ENCODE peak calls at places on chromosomes 7 and 10, in eight cellular contexts. One of them, this sample, is unnamed.

GRCh38 chr10:30493609-30494530 is 59.9 kb downstream of the MAP3K8 start:
- DNase-seq in suprapubic skin: peak; percentile 80
- DNase-seq in right cardiac atrium: peak; percentile 69
- DNase-seq in mesendoderm: peak; percentile 12
- DNase-seq in HepG2: peak; percentile 60
- DNase-seq in cardiac muscle cell: no peak
- DNase-seq in AG04450: no peak
- DNase-seq in uterus: peak; percentile 21
- DNase-seq in this sample: no peak

GRCh38 chr7:43572516-43573049 is 10.3 kb upstream of the STK17A start:
- DNase-seq in mesendoderm: peak; percentile 20
- DNase-seq in AG04450: peak; percentile 98
- DNase-seq in uterus: no peak
- DNase-seq in HepG2: no peak
- DNase-seq in suprapubic skin: no peak
- DNase-seq in right cardiac atrium: no peak
- DNase-seq in cardiac muscle cell: no peak
- DNase-seq in this sample: no peak

GRCh38 chr7:129989466-129989865 is 36.7 kb upstream of the UBE2H start:
- DNase-seq in suprapubic skin: no peak
- DNase-seq in uterus: no peak
- DNase-seq in right cardiac atrium: no peak
- DNase-seq in cardiac muscle cell: no peak
- DNase-seq in AG04450: no peak
- DNase-seq in HepG2: no peak
- DNase-seq in mesendoderm: no peak
- DNase-seq in this sample: no peak

GRCh38 chr7:30984359-30985107 is 20.8 kb downstream of the GHRHR start:
- DNase-seq in cardiac muscle cell: no peak
- DNase-seq in suprapubic skin: no peak
- DNase-seq in mesendoderm: peak; percentile 83
- DNase-seq in AG04450: no peak
- DNase-seq in HepG2: no peak
- DNase-seq in uterus: no peak
- DNase-seq in right cardiac atrium: no peak
- DNase-seq in this sample: no peak

GRCh38 chr7:132422502-132423101 is 153.7 kb downstream of the PLXNA4 start:
- DNase-seq in right cardiac atrium: no peak
- DNase-seq in mesendoderm: no peak
- DNase-seq in suprapubic skin: no peak
- DNase-seq in cardiac muscle cell: no peak
- DNase-seq in uterus: no peak
- DNase-seq in HepG2: no peak
- DNase-seq in AG04450: no peak
- DNase-seq in this sample: peak; percentile 44

GRCh38 chr10:69728335-69728861 is 73.3 kb upstream of the COL13A1 start:
- DNase-seq in HepG2: no peak
- DNase-seq in AG04450: no peak
- DNase-seq in right cardiac atrium: no peak
- DNase-seq in uterus: no peak
- DNase-seq in suprapubic skin: no peak
- DNase-seq in cardiac muscle cell: no peak
- DNase-seq in mesendoderm: peak; percentile 96
- DNase-seq in this sample: no peak

GRCh38 chr7:94295805-94296204 is 98.9 kb upstream of the COL1A2 start:
- DNase-seq in cardiac muscle cell: peak; percentile 38
- DNase-seq in AG04450: peak; percentile 60
- DNase-seq in right cardiac atrium: no peak
- DNase-seq in uterus: peak; percentile 27
- DNase-seq in HepG2: peak; percentile 7
- DNase-seq in suprapubic skin: no peak
- DNase-seq in mesendoderm: no peak
- DNase-seq in this sample: no peak

GRCh38 chr7:85749715-85750453 is 563.0 kb upstream of the SEMA3D start:
- DNase-seq in cardiac muscle cell: no peak
- DNase-seq in right cardiac atrium: no peak
- DNase-seq in HepG2: no peak
- DNase-seq in suprapubic skin: no peak
- DNase-seq in AG04450: no peak
- DNase-seq in uterus: no peak
- DNase-seq in mesendoderm: peak; percentile 79
- DNase-seq in this sample: no peak

GRCh38 chr10:42367532-42368230 is 270.7 kb downstream of the ZNF33B start:
- DNase-seq in HepG2: no peak
- DNase-seq in suprapubic skin: peak; percentile 92
- DNase-seq in cardiac muscle cell: no peak
- DNase-seq in right cardiac atrium: peak; percentile 93
- DNase-seq in mesendoderm: peak; percentile 80
- DNase-seq in uterus: peak; percentile 55
- DNase-seq in AG04450: peak; percentile 41
- DNase-seq in this sample: peak; percentile 9

GRCh38 chr10:124588736-124589451 is 127.3 kb downstream of the LHPP start:
- DNase-seq in HepG2: peak; percentile 15
- DNase-seq in AG04450: no peak
- DNase-seq in suprapubic skin: no peak
- DNase-seq in cardiac muscle cell: peak; percentile 73
- DNase-seq in mesendoderm: no peak
- DNase-seq in right cardiac atrium: no peak
- DNase-seq in uterus: peak; percentile 69
- DNase-seq in this sample: peak; percentile 88

GRCh38 chr7:142859829-142860228 is 5.0 kb downstream of the EPHB6 start:
- DNase-seq in mesendoderm: no peak
- DNase-seq in suprapubic skin: no peak
- DNase-seq in uterus: peak; percentile 76
- DNase-seq in AG04450: no peak
- DNase-seq in right cardiac atrium: no peak
- DNase-seq in HepG2: no peak
- DNase-seq in cardiac muscle cell: no peak
- DNase-seq in this sample: no peak

GRCh38 chr10:15168296-15168780 is at the start of gene NMT2:
- DNase-seq in uterus: no peak
- DNase-seq in right cardiac atrium: peak; percentile 96
- DNase-seq in cardiac muscle cell: peak; percentile 94
- DNase-seq in AG04450: no peak
- DNase-seq in mesendoderm: peak; percentile 91
- DNase-seq in suprapubic skin: peak; percentile 81
- DNase-seq in HepG2: peak; percentile 63
- DNase-seq in this sample: peak; percentile 76

GRCh38 chr7:156604311-156604710 is 36.3 kb upstream of the RNF32 start:
- DNase-seq in uterus: no peak
- DNase-seq in right cardiac atrium: peak; percentile 31
- DNase-seq in cardiac muscle cell: no peak
- DNase-seq in suprapubic skin: no peak
- DNase-seq in mesendoderm: peak; percentile 75
- DNase-seq in AG04450: no peak
- DNase-seq in HepG2: no peak
- DNase-seq in this sample: no peak

DNA sequence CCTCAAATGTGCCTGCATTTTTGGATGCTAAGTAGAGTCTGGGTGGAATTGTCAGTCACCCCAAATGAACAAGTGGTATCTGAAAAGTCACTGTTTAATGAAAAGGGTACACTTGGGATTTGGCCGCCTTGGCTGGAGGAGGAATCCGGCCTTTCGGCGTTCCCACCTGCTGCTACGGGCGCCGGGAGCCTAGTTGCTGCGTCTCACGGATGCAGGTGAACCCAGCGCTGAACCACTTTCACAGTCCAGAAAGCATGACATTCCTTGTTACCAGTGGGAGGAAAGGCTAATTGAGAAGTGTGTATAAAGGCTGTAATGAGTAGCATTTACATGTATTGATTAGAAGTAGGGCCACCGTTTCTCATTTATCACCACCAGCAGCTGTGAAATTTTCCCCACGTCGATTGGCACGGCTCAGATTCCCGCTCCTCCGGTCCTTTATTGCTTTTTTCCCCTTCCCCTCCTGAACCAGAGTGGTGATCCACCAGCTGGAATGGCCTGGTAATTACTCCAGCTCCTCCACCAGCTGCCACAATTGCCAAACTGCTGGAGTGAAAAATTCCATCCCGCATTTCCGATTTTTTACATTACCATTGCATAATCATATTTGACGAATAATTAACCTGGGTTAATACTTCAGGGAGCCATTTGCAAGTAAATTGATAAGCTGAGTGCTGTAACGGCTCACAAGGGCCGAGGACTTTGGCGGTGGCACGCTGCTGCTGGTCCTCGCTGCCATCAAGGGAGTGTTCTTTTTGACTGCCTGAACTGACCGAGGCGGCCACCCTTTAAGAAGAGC is 153.2 kb downstream of the POU6F2 start:
- DNase-seq in suprapubic skin: no peak
- DNase-seq in HepG2: no peak
- DNase-seq in cardiac muscle cell: no peak
- DNase-seq in uterus: no peak
- DNase-seq in AG04450: no peak
- DNase-seq in mesendoderm: no peak
- DNase-seq in right cardiac atrium: no peak
- DNase-seq in this sample: no peak
- H3K27me3 ChIP-seq in suprapubic skin: peaks cover 7% of the 10 kb centered on the region
- H3K27me3 ChIP-seq in HepG2: no peaks in the 10 kb centered on the region
- H3K27me3 ChIP-seq in cardiac muscle cell: no peaks in the 10 kb centered on the region
- H3K27me3 ChIP-seq in uterus: no peaks in the 10 kb centered on the region
- H3K27me3 ChIP-seq in AG04450: peaks cover 2% of the 10 kb centered on the region
- H3K27me3 ChIP-seq in mesendoderm: no peaks in the 10 kb centered on the region
- H3K27me3 ChIP-seq in right cardiac atrium: no peaks in the 10 kb centered on the region
- H3K27me3 ChIP-seq in this sample: no peaks in the 10 kb centered on the region

GRCh38 chr10:74593470-74593869 is 232.9 kb upstream of the KAT6B start:
- DNase-seq in mesendoderm: no peak
- DNase-seq in HepG2: no peak
- DNase-seq in cardiac muscle cell: no peak
- DNase-seq in AG04450: peak; percentile 60
- DNase-seq in uterus: no peak
- DNase-seq in right cardiac atrium: no peak
- DNase-seq in suprapubic skin: no peak
- DNase-seq in this sample: no peak

GRCh38 chr10:74585231-74586087 is 240.9 kb upstream of the KAT6B start:
- DNase-seq in cardiac muscle cell: no peak
- DNase-seq in AG04450: no peak
- DNase-seq in uterus: no peak
- DNase-seq in mesendoderm: peak; percentile 10
- DNase-seq in HepG2: no peak
- DNase-seq in right cardiac atrium: no peak
- DNase-seq in suprapubic skin: no peak
- DNase-seq in this sample: peak; percentile 53

GRCh38 chr10:74586088-74586585 is 240.3 kb upstream of the KAT6B start:
- DNase-seq in suprapubic skin: no peak
- DNase-seq in right cardiac atrium: no peak
- DNase-seq in uterus: peak; percentile 41
- DNase-seq in cardiac muscle cell: peak; percentile 13
- DNase-seq in mesendoderm: peak; percentile 21
- DNase-seq in AG04450: no peak
- DNase-seq in HepG2: no peak
- DNase-seq in this sample: peak; percentile 19

GRCh38 chr10:74587109-74587508 is 239.3 kb upstream of the KAT6B start:
- DNase-seq in right cardiac atrium: no peak
- DNase-seq in AG04450: no peak
- DNase-seq in mesendoderm: no peak
- DNase-seq in cardiac muscle cell: no peak
- DNase-seq in HepG2: no peak
- DNase-seq in suprapubic skin: no peak
- DNase-seq in uterus: no peak
- DNase-seq in this sample: no peak

DNA sequence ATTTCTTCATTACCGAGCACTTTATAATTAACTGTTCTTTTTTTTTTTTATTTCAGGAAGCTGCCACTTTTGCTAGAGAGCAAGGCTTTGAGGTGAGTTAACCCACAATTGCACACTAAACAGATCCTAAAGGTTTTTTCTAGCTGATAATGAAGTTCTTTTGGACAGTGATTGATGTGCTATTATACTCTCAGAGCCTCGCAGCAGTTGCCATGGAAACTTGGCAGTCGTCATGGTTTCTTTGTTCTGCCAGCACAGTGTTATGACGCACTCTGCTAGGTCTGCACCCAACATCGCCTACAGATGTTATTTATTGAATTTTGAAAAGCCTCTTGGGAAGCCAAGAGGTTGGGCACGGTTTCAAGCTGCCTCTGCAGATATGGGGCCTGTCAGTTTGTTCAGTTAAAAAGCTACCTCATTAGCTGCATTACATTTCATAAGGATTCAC is 237.2 kb upstream of the KAT6B start:
- DNase-seq in mesendoderm: peak; percentile 32
- DNase-seq in AG04450: peak; percentile 94
- DNase-seq in HepG2: no peak
- DNase-seq in uterus: peak; percentile 95
- DNase-seq in right cardiac atrium: peak; percentile 91
- DNase-seq in cardiac muscle cell: peak; percentile 59
- DNase-seq in suprapubic skin: peak; percentile 94
- DNase-seq in this sample: no peak
- H3K27me3 ChIP-seq in mesendoderm: no peaks in the 10 kb centered on the region
- H3K27me3 ChIP-seq in AG04450: no peaks in the 10 kb centered on the region
- H3K27me3 ChIP-seq in HepG2: no peaks in the 10 kb centered on the region
- H3K27me3 ChIP-seq in uterus: no peaks in the 10 kb centered on the region
- H3K27me3 ChIP-seq in right cardiac atrium: no peaks in the 10 kb centered on the region
- H3K27me3 ChIP-seq in cardiac muscle cell: no peaks in the 10 kb centered on the region
- H3K27me3 ChIP-seq in suprapubic skin: no peaks in the 10 kb centered on the region
- H3K27me3 ChIP-seq in this sample: no peaks in the 10 kb centered on the region

GRCh38 chr7:150914196-150914595 is 61.9 kb downstream of the AOC1 start:
- DNase-seq in uterus: no peak
- DNase-seq in mesendoderm: no peak
- DNase-seq in AG04450: no peak
- DNase-seq in suprapubic skin: no peak
- DNase-seq in right cardiac atrium: no peak
- DNase-seq in HepG2: no peak
- DNase-seq in cardiac muscle cell: no peak
- DNase-seq in this sample: no peak

GRCh38 chr7:150916670-150917069 is 61.5 kb downstream of the KCNH2 start:
- DNase-seq in uterus: no peak
- DNase-seq in HepG2: no peak
- DNase-seq in right cardiac atrium: no peak
- DNase-seq in mesendoderm: no peak
- DNase-seq in suprapubic skin: no peak
- DNase-seq in AG04450: no peak
- DNase-seq in cardiac muscle cell: no peak
- DNase-seq in this sample: no peak

GRCh38 chr7:150911590-150912267 is 59.4 kb downstream of the AOC1 start:
- DNase-seq in HepG2: no peak
- DNase-seq in uterus: no peak
- DNase-seq in AG04450: no peak
- DNase-seq in suprapubic skin: no peak
- DNase-seq in right cardiac atrium: no peak
- DNase-seq in cardiac muscle cell: no peak
- DNase-seq in mesendoderm: no peak
- DNase-seq in this sample: no peak

GRCh38 chr7:150912427-150912826 is 60.1 kb downstream of the AOC1 start:
- DNase-seq in HepG2: no peak
- DNase-seq in uterus: no peak
- DNase-seq in suprapubic skin: no peak
- DNase-seq in mesendoderm: no peak
- DNase-seq in cardiac muscle cell: no peak
- DNase-seq in right cardiac atrium: no peak
- DNase-seq in AG04450: no peak
- DNase-seq in this sample: no peak

GRCh38 chr7:150914966-150915365 is 62.6 kb downstream of the AOC1 start:
- DNase-seq in right cardiac atrium: no peak
- DNase-seq in cardiac muscle cell: no peak
- DNase-seq in HepG2: no peak
- DNase-seq in suprapubic skin: no peak
- DNase-seq in AG04450: no peak
- DNase-seq in mesendoderm: no peak
- DNase-seq in uterus: no peak
- DNase-seq in this sample: no peak
- H3K27me3 ChIP-seq in right cardiac atrium: no peaks in the 10 kb centered on the region
- H3K27me3 ChIP-seq in cardiac muscle cell: no peaks in the 10 kb centered on the region
- H3K27me3 ChIP-seq in HepG2: no peaks in the 10 kb centered on the region
- H3K27me3 ChIP-seq in suprapubic skin: peaks cover 36% of the 10 kb centered on the region
- H3K27me3 ChIP-seq in AG04450: peaks cover 11% of the 10 kb centered on the region
- H3K27me3 ChIP-seq in mesendoderm: peaks cover 1% of the 10 kb centered on the region
- H3K27me3 ChIP-seq in uterus: no peaks in the 10 kb centered on the region
- H3K27me3 ChIP-seq in this sample: no peaks in the 10 kb centered on the region

GRCh38 chr10:93072713-93073538 is 767 bp upstream of the CYP26A1 start:
- DNase-seq in suprapubic skin: no peak
- DNase-seq in cardiac muscle cell: no peak
- DNase-seq in HepG2: no peak
- DNase-seq in uterus: no peak
- DNase-seq in right cardiac atrium: no peak
- DNase-seq in mesendoderm: no peak
- DNase-seq in AG04450: no peak
- DNase-seq in this sample: no peak
- H3K27me3 ChIP-seq in suprapubic skin: peaks cover 95% of the 10 kb centered on the region
- H3K27me3 ChIP-seq in cardiac muscle cell: peaks cover 87% of the 10 kb centered on the region
- H3K27me3 ChIP-seq in HepG2: peaks cover 11% of the 10 kb centered on the region
- H3K27me3 ChIP-seq in uterus: peaks cover 29% of the 10 kb centered on the region
- H3K27me3 ChIP-seq in right cardiac atrium: no peaks in the 10 kb centered on the region
- H3K27me3 ChIP-seq in mesendoderm: peaks cover 53% of the 10 kb centered on the region
- H3K27me3 ChIP-seq in AG04450: peaks cover 84% of the 10 kb centered on the region
- H3K27me3 ChIP-seq in this sample: peaks cover 83% of the 10 kb centered on the region